ENCODE peak calls at places on chromosomes 2 and 18, in six cellular contexts. M, U, L, E, K and R are unnamed samples.

GRCh38 chr2:105118960-105119359 is 81.1 kb downstream of the MRPS9 start:
- DNase-seq in M (peak), U (peak), L (peak), E (no peak), K (peak), R (peak)

GRCh38 chr2:138019289-138019688 is 55.0 kb downstream of the HNMT start:
- DNase-seq in M (no peak), U (no peak), L (no peak), E (no peak), K (no peak), R (no peak)

GRCh38 chr2:67667054-67667908 is 270.1 kb downstream of the ETAA1 start:
- DNase-seq in M (no peak), U (no peak), L (no peak), E (peak), K (no peak), R (no peak)

GRCh38 chr2:158202151-158202778 is 100.6 kb downstream of the UPP2 start:
- DNase-seq in M (peak), U (no peak), L (no peak), E (no peak), K (no peak), R (no peak)

GRCh38 chr2:233061591-233062446 is 1.7 kb downstream of the INPP5D start:
- DNase-seq in M (peak), U (peak), L (no peak), E (peak), K (no peak), R (peak)

GRCh38 chr18:11163668-11164067 is 14.3 kb upstream of the PIEZO2 start:
- DNase-seq in M (peak), U (peak), L (no peak), E (peak), K (peak), R (peak)

GRCh38 chr2:53268626-53269025 is 499.0 kb upstream of the CHAC2 start:
- DNase-seq in M (no peak), U (no peak), L (no peak), E (no peak), K (no peak), R (no peak)

GRCh38 chr18:3808985-3809780 is 359.2 kb downstream of the TGIF1 start:
- DNase-seq in M (no peak), U (no peak), L (no peak), E (no peak), K (no peak), R (no peak)

GRCh38 chr2:207823865-207824264 is 54.2 kb upstream of the FZD5 start:
- DNase-seq in M (no peak), U (no peak), L (no peak), E (no peak), K (no peak), R (no peak)

GRCh38 chr18:48161201-48161910 is 230.9 kb upstream of the SMAD2 start:
- DNase-seq in M (peak), U (peak), L (peak), E (peak), K (peak), R (peak)

GRCh38 chr2:170715062-170715931 is at the start of gene SP5:
- DNase-seq in M (peak), U (peak), L (peak), E (peak), K (peak), R (peak)

GRCh38 chr2:29966256-29966655 is 44.9 kb upstream of the ALK start:
- DNase-seq in M (no peak), U (no peak), L (no peak), E (no peak), K (no peak), R (no peak)

GRCh38 chr2:67295406-67295805 is 101.7 kb upstream of the ETAA1 start:
- DNase-seq in M (no peak), U (no peak), L (no peak), E (no peak), K (no peak), R (no peak)

GRCh38 chr2:44745922-44746321 is 195.6 kb upstream of the SIX3 start:
- DNase-seq in M (no peak), U (no peak), L (no peak), E (no peak), K (no peak), R (no peak)

GRCh38 chr2:64722645-64723044 is 68.9 kb upstream of the SERTAD2 start:
- DNase-seq in M (no peak), U (no peak), L (no peak), E (no peak), K (no peak), R (no peak)

GRCh38 chr2:39512434-39512935 is 75.4 kb upstream of the MAP4K3 start:
- DNase-seq in M (no peak), U (no peak), L (no peak), E (no peak), K (no peak), R (no peak)

GRCh38 chr2:160473508-160474318 is 19.9 kb downstream of the RBMS1 start:
- DNase-seq in M (peak), U (no peak), L (no peak), E (no peak), K (no peak), R (no peak)

GRCh38 chr2:145412155-145412554 is 892.2 kb upstream of the ZEB2 start:
- DNase-seq in M (no peak), U (no peak), L (no peak), E (no peak), K (no peak), R (no peak)

GRCh38 chr2:239465017-239466001 is 64.5 kb upstream of the HDAC4 start:
- DNase-seq in M (no peak), U (peak), L (no peak), E (no peak), K (no peak), R (no peak)

GRCh38 chr2:227406177-227407031 is 18.7 kb upstream of the SCYGR1 start:
- DNase-seq in M (peak), U (peak), L (peak), E (peak), K (peak), R (peak)

GRCh38 chr18:54647176-54647575 is 56.1 kb downstream of the DYNAP start:
- DNase-seq in M (peak), U (peak), L (peak), E (peak), K (no peak), R (peak)

GRCh38 chr2:88626171-88627054 is 851 bp downstream of the EIF2AK3 start:
- DNase-seq in M (peak), U (peak), L (peak), E (no peak), K (peak), R (peak)

GRCh38 chr2:7436096-7436906 is 519.1 kb downstream of the RNF144A start:
- DNase-seq in M (no peak), U (no peak), L (no peak), E (no peak), K (no peak), R (no peak)

GRCh38 chr2:88329815-88330603 is 122.5 kb downstream of the FOXI3 start:
- DNase-seq in M (no peak), U (peak), L (peak), E (peak), K (peak), R (peak)

GRCh38 chr2:141522702-141523101 is 608.1 kb downstream of the LRP1B start:
- DNase-seq in M (peak), U (no peak), L (no peak), E (no peak), K (no peak), R (peak)

GRCh38 chr2:239263937-239264837 is 136.6 kb downstream of the HDAC4 start:
- DNase-seq in M (peak), U (no peak), L (no peak), E (peak), K (no peak), R (no peak)

GRCh38 chr18:9741461-9741820 is 33.3 kb downstream of the RAB31 start:
- DNase-seq in M (no peak), U (no peak), L (no peak), E (no peak), K (no peak), R (no peak)

GRCh38 chr2:200365209-200365608 is 58.7 kb downstream of the SPATS2L start:
- DNase-seq in M (no peak), U (no peak), L (no peak), E (no peak), K (no peak), R (no peak)

GRCh38 chr2:210323003-210323402 is 8.0 kb upstream of the MYL1 start:
- DNase-seq in M (no peak), U (no peak), L (no peak), E (no peak), K (no peak), R (no peak)

GRCh38 chr2:240291337-240291751 is 144.1 kb upstream of the GPC1 start:
- DNase-seq in M (no peak), U (no peak), L (no peak), E (no peak), K (no peak), R (no peak)

GRCh38 chr2:25301453-25302352 is 40.0 kb downstream of the DNMT3A start:
- DNase-seq in M (peak), U (no peak), L (no peak), E (peak), K (no peak), R (no peak)

GRCh38 chr2:41784496-41784895 is 263.3 kb upstream of the PKDCC start:
- DNase-seq in M (no peak), U (peak), L (no peak), E (no peak), K (no peak), R (no peak)

GRCh38 chr2:40435426-40436092 is 16.3 kb downstream of the SLC8A1 start:
- DNase-seq in M (no peak), U (no peak), L (no peak), E (no peak), K (no peak), R (no peak)

GRCh38 chr2:160308915-160309314 is 108.8 kb upstream of the ITGB6 start:
- DNase-seq in M (peak), U (no peak), L (no peak), E (peak), K (no peak), R (peak)

GRCh38 chr2:70250434-70250833 is 2.0 kb upstream of the TIA1 start:
- DNase-seq in M (no peak), U (no peak), L (no peak), E (no peak), K (peak), R (no peak)

GRCh38 chr2:136132840-136133570 is 15.1 kb upstream of the CXCR4 start:
- DNase-seq in M (no peak), U (no peak), L (no peak), E (no peak), K (no peak), R (no peak)

GRCh38 chr18:58417752-58418151 is 211.1 kb downstream of the ALPK2 start:
- DNase-seq in M (no peak), U (no peak), L (no peak), E (peak), K (no peak), R (no peak)

GRCh38 chr2:147945660-147946059 is 74.9 kb downstream of the ORC4 start:
- DNase-seq in M (no peak), U (no peak), L (peak), E (peak), K (no peak), R (peak)

DNA sequence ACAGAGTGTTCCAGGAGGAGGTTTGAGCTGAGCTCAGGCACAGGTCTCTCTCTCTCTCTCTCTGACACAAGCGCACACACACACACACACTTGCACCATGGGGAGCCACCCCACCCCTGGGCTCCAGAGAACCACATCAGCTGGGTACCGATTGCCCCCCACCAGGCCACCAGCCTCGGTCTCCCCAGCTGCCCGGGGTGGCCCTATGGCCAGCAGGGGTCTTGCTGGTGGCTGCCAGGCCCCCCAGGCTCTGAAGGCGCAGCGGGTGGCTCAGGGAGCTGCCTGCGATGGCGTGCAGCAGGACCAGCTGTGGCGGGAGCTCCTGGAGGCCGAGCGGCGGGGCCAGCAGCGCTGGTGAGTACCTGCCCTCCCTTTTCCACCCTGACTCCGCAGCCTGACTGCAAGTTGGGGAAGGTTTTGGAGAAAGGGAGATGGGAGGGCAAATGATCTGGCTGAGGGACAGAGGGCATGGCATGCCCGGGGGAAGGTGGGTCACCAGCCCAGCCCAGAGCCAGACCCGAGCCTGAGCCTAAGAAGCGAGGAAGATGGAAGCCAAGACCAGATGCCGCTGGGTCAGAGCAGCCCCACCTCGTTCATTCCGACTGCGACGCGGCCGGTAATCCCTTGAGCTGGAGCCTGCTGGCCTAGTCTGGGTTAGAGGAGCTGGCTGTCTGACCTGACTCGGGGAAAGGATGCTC is 21.9 kb upstream of the SLC66A3 start:
- DNase-seq in M (peak), U (no peak), L (peak), E (no peak), K (no peak), R (peak)
- H4K8ac ChIP-seq in M (no peak), U (no peak), L (no peak), E (peak), K (peak), R (no peak)

GRCh38 chr2:134288814-134289213 is 34.9 kb downstream of the MGAT5 start:
- DNase-seq in M (no peak), U (no peak), L (no peak), E (no peak), K (no peak), R (no peak)

GRCh38 chr2:134292514-134292913 is 38.6 kb downstream of the MGAT5 start:
- DNase-seq in M (no peak), U (no peak), L (no peak), E (no peak), K (no peak), R (peak)

GRCh38 chr2:134287323-134287722 is 33.5 kb downstream of the MGAT5 start:
- DNase-seq in M (no peak), U (no peak), L (no peak), E (no peak), K (no peak), R (no peak)

GRCh38 chr2:134290363-134290762 is 36.5 kb downstream of the MGAT5 start:
- DNase-seq in M (no peak), U (no peak), L (no peak), E (no peak), K (no peak), R (no peak)

DNA sequence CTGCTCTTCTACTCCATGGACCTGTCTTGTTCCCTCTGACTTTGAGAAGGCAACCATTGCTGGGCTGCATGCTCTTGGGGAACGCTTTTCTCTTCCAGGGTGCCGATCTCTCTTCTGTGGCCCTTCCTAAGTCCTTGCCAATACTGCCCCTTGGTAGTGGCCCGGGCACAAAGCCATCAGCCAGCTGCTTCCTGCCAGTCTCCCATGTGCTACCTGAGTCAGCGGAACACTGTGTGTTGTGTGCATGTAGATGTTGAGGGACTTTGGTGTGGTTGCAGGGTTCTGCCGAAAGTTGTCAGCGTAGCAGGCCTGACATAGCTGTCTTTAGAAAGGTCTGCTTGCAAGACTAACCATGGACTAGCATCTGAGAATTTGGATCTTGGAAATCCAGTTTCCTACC is 35.4 kb downstream of the MGAT5 start:
- DNase-seq in M (no peak), U (no peak), L (no peak), E (no peak), K (no peak), R (no peak)
- H2BK15ac ChIP-seq in M (peak), U (no peak), L (no peak), E (no peak), K (no peak), R (no peak)

GRCh38 chr2:9141379-9141667 is 65.3 kb upstream of the ASAP2 start:
- DNase-seq in M (no peak), U (no peak), L (no peak), E (no peak), K (no peak), R (no peak)

GRCh38 chr2:9142551-9143263 is 63.9 kb upstream of the ASAP2 start:
- DNase-seq in M (peak), U (peak), L (peak), E (peak), K (peak), R (peak)

GRCh38 chr2:9143264-9143815 is 63.3 kb upstream of the ASAP2 start:
- DNase-seq in M (peak), U (no peak), L (no peak), E (no peak), K (no peak), R (no peak)

GRCh38 chr2:9140570-9141378 is 65.8 kb upstream of the ASAP2 start:
- DNase-seq in M (no peak), U (no peak), L (no peak), E (peak), K (no peak), R (peak)

DNA sequence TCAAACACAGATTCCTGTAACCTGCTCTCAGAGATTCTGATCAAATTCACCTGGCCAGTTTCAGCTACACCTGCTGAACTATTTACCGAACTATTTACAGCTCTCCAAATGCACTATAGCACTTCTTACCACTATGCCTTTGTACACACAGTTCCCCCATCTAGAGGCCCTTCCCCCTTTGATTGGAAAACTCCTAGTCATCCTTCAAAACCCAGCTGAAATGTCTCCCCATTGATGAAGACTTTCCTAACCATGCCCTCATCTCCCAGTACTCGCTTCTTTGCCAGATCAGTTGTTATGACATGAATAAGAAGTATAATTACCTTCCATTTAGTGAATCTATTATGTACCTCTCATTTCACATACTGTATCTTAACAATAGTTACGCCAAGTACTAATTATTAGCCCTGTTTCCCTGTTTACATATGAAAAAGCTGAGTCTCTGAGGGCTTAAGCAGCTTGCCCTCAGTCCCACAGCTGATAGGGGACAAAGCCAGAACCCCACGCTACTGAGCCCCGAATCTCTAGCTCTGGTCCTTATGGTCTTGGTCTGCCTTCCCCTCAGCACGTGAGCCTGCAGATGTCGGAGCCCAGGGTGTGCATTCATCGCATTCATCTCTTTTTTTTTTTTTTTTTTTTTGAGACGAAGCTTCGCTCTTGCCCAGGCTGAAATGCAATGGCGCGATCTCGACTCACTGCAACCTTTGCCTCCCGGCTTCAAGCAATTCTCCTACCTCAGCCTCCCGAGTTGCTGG is 64.7 kb upstream of the ASAP2 start:
- DNase-seq in M (no peak), U (no peak), L (no peak), E (no peak), K (no peak), R (no peak)
- H2BK5ac ChIP-seq in M (no peak), U (no peak), L (no peak), E (no peak), K (no peak), R (no peak)

DNA sequence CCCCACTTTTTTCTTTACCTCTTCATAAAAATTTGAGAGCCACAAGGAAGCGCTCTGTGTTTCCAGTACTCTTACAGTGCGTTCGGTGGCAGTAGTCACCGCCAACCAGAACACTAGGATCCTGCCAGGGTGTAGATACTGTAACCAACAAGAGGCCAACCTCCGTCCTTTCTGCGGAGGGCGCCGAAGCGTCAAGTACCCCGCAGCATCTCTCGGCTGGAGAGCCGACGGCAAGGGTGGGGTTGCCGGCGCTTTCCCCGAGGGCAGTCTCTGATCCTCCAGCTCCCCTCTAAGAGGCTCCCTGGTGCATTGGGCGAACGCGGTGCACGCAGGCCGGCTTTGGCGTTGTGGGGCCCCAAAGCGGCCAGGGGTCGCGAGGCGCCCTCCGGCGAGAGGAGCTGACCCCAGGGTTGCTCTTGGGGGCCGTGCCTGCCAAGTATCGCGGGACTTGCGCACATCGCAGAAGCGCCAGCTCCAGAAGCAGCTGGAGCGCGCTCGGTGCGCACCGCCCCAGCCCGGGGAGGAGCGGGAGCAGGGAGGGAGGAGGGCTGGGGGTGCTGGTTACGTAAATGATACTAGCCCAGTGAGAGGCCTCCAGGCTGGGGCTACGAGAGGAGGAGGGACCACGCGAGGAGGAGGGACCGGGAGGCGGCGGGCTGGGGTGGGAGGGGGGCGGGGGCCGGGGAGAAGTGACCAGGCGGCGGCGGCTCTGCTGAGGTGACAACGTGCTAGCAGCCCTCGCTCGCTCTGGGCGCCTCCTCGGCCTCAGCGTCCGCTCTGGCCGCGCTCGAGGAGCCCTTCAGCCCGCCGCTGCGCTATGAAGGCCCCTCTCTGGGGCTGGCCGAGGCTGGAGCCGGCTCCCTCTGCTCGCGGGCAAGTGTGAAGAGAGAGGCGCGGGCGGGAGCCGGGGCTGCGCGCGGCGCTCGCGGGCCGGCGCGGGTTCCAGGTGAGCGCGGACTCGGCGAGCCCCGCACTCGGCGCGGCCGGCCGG is at the start of gene GALNT13:
- DNase-seq in M (peak), U (peak), L (peak), E (no peak), K (peak), R (peak)
- H4K8ac ChIP-seq in M (no peak), U (no peak), L (no peak), E (no peak), K (peak), R (no peak)